ENCODE peak calls at places on chromosomes 4 and X, in eight cellular contexts. P, L, I, V, D, Z, A and E are unnamed samples. For H3K27me3, the result is how much of the 10 kb centered on the place peaks cover.

GRCh38 chr4:185500035-185500434 is 28.5 kb upstream of the CCDC110 start:
- DNase-seq in P (no peak), L (no peak), I (no peak), V (no peak), D (no peak), Z (no peak), A (no peak), E (no peak)

GRCh38 chrX:112545051-112545450 is 134.7 kb downstream of the LHFPL1 start:
- DNase-seq in P (no peak), L (no peak), I (no peak), V (no peak), D (no peak), Z (no peak), A (no peak), E (no peak)

GRCh38 chr4:92840880-92841279 is 537.1 kb downstream of the GRID2 start:
- DNase-seq in P (no peak), L (no peak), I (no peak), V (no peak), D (no peak), Z (no peak), A (no peak), E (no peak)

GRCh38 chrX:9269134-9269533 is 195.7 kb upstream of the TBL1X start:
- DNase-seq in P (no peak), L (no peak), I (no peak), V (no peak), D (no peak), Z (no peak), A (no peak), E (no peak)

GRCh38 chrX:134933911-134934310 is 56.9 kb upstream of the SMIM10 start:
- DNase-seq in P (no peak), L (no peak), I (no peak), V (no peak), D (no peak), Z (no peak), A (no peak), E (no peak)

GRCh38 chrX:9745417-9746115 is 20.1 kb downstream of the GPR143 start:
- DNase-seq in P (no peak), L (peak), I (no peak), V (no peak), D (peak), Z (no peak), A (peak), E (no peak)

GRCh38 chrX:110442631-110443030 is 84.0 kb downstream of the RTL9 start:
- DNase-seq in P (peak), L (peak), I (no peak), V (no peak), D (no peak), Z (peak), A (peak), E (no peak)

GRCh38 chr4:147487616-147488015 is 6.7 kb downstream of the EDNRA start:
- DNase-seq in P (no peak), L (no peak), I (no peak), V (no peak), D (no peak), Z (no peak), A (no peak), E (no peak)

GRCh38 chr4:16597829-16598228 is 300.6 kb downstream of the LDB2 start:
- DNase-seq in P (peak), L (peak), I (no peak), V (no peak), D (no peak), Z (peak), A (peak), E (no peak)

GRCh38 chrX:11665144-11666040 is at the start of gene ARHGAP6:
- DNase-seq in P (peak), L (no peak), I (no peak), V (no peak), D (peak), Z (peak), A (peak), E (peak)

GRCh38 chr4:83625807-83626206 is 89.9 kb downstream of the GPAT3 start:
- DNase-seq in P (no peak), L (no peak), I (no peak), V (no peak), D (no peak), Z (no peak), A (no peak), E (no peak)

GRCh38 chr4:110532901-110533589 is 57.1 kb downstream of the ENPEP start:
- DNase-seq in P (no peak), L (no peak), I (no peak), V (no peak), D (no peak), Z (no peak), A (no peak), E (no peak)

GRCh38 chr4:123956204-123956603 is 559.6 kb downstream of the SPRY1 start:
- DNase-seq in P (no peak), L (no peak), I (no peak), V (no peak), D (no peak), Z (no peak), A (no peak), E (no peak)

GRCh38 chr4:48651869-48652447 is 128.1 kb downstream of the FRYL start:
- DNase-seq in P (no peak), L (peak), I (no peak), V (no peak), D (no peak), Z (no peak), A (peak), E (no peak)

GRCh38 chrX:78650906-78651437 is 8.2 kb downstream of the RTL3 start:
- DNase-seq in P (no peak), L (no peak), I (no peak), V (no peak), D (no peak), Z (peak), A (peak), E (no peak)

GRCh38 chr4:5882947-5883346 is 9.9 kb downstream of the CRMP1 start:
- DNase-seq in P (no peak), L (no peak), I (no peak), V (no peak), D (no peak), Z (no peak), A (no peak), E (no peak)
- H3K27me3 ChIP-seq in P (under half), L (under half), I (under half), V (under half), D (under half), Z (under half), A (under half), E (under half)

DNA sequence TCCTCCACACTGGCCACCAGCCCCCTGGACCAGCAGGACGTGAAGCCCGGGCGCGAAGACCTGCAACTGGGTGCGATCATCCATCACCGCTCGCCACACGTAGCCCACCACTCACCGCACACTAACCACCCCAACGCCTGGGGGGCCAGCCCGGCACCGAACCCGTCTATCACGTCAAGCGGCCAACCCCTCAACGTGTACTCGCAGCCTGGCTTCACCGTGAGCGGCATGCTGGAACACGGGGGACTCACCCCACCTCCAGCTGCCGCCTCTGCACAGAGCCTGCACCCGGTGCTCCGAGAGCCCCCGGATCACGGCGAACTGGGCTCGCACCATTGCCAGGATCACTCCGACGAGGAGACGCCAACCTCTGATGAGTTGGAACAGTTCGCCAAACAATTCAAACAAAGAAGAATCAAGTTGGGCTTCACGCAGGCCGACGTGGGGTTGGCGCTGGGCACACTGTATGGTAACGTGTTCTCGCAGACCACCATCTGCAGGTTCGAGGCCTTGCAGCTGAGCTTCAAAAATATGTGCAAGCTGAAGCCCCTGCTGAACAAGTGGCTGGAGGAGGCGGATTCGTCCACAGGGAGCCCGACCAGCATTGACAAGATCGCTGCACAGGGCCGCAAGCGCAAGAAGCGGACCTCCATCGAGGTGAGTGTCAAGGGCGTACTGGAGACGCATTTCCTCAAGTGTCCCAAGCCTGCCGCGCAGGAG is 596 bp downstream of the POU3F4 start:
- DNase-seq in P (no peak), L (no peak), I (no peak), V (no peak), D (no peak), Z (no peak), A (no peak), E (no peak)
- H3K27me3 ChIP-seq in P (under half), L (under half), I (under half), V (under half), D (under half), Z (under half), A (under half), E (under half)

GRCh38 chrX:108731144-108731543 is 5.2 kb downstream of the IRS4 start:
- DNase-seq in P (no peak), L (no peak), I (no peak), V (no peak), D (no peak), Z (no peak), A (no peak), E (no peak)
- H3K27me3 ChIP-seq in P (half or more), L (half or more), I (under half), V (under half), D (under half), Z (under half), A (under half), E (under half)

GRCh38 chr4:145389566-145389965 is 92.1 kb upstream of the SMAD1 start:
- DNase-seq in P (no peak), L (no peak), I (no peak), V (no peak), D (no peak), Z (no peak), A (no peak), E (no peak)
- H3K27me3 ChIP-seq in P (under half), L (under half), I (under half), V (under half), D (under half), Z (under half), A (under half), E (under half)

DNA sequence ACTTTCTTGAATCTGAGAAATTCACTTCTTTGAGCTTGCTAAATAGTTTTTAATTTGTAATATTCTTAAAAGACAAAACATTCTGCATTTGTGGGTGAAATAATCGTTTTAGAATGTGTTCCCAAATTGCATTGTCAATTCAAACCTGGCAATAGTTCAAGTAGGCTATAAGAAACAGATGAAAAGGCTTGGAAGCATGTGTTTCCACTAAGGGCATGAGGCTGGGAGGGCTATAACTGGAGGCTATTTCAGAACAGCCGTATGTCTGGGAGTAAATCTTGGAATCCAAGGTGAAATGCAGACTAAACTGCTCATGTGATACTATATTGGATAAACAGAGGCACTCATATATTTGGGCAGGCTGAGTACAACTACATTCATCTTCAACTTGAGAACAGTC is 117.5 kb upstream of the GRPR start:
- DNase-seq in P (no peak), L (no peak), I (no peak), V (no peak), D (no peak), Z (no peak), A (peak), E (no peak)
- H3K27me3 ChIP-seq in P (under half), L (under half), I (under half), V (under half), D (under half), Z (under half), A (under half), E (under half)

DNA sequence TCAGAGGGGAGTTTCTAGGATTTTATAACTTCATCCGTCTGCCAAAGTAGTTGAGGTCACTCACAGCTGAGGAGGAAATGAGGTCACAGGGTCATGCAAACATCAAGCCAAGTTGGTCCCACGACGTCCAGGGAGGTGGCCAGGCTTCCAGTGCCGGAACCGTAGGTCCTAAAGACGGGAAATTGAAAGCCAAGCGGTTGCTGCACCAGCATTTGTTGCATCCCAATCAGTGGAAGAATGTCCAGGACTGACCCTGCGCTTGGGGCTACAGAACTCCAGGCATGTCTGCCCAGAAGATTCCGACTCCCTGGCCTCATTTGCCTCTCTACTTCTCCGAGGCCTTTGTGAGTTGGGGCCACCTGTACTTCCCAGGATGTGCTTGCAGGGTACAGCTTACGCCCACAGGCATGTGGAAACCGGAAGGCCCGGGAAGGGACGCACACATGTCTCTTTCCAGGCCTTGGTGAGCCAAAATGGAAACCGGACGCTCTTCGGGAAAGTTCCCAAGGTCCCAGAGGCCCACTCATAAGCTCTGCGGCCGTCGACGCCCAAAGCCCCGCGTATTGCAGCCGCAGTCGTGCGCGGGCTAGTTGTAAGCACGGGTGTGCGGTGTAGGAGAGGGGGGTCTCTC is 9.4 kb downstream of the PRDM8 start:
- DNase-seq in P (no peak), L (no peak), I (no peak), V (no peak), D (no peak), Z (peak), A (no peak), E (no peak)
- H3K27me3 ChIP-seq in P (under half), L (under half), I (under half), V (under half), D (under half), Z (half or more), A (under half), E (under half)

GRCh38 chr4:8859550-8860095 is 12.0 kb downstream of the HMX1 start:
- DNase-seq in P (no peak), L (no peak), I (no peak), V (no peak), D (no peak), Z (peak), A (no peak), E (no peak)
- H3K27me3 ChIP-seq in P (half or more), L (half or more), I (under half), V (under half), D (under half), Z (half or more), A (half or more), E (under half)